ENCODE peak calls at places on chromosomes 11 and 22, in ten cellular contexts. I is spleen, W is suprapubic skin, V is BE2C, G is right lobe of liver, F is uterus, Y is H9, H is colonic mucosa, P is DND-41, N is neural progenitor cell. O is an unnamed sample.
A peak's percentile ranks its signal among the peaks of the same experiment; 100 is the strongest.

GRCh38 chr11:117084992-117085391 is 13.2 kb downstream of the SIK3 start:
- DNase-seq in I (no peak), W (no peak), V (no peak), G (no peak), F (no peak), Y (no peak), H (no peak), P (no peak), N (no peak), O (no peak)

GRCh38 chr11:110134120-110134519 is 40.9 kb downstream of the ZC3H12C start:
- DNase-seq in I (no peak), W (no peak), V (peak; percentile 38), G (no peak), F (no peak), Y (no peak), H (no peak), P (no peak), N (peak; percentile 85), O (no peak)

GRCh38 chr22:30575011-30575671 is 676 bp upstream of the GAL3ST1 start:
- DNase-seq in I (no peak), W (no peak), V (peak; percentile 75), G (no peak), F (peak; percentile 62), Y (peak; percentile 53), H (peak; percentile 27), P (no peak), N (peak; percentile 31), O (no peak)

GRCh38 chr11:73001615-73002014 is 140.5 kb downstream of the FCHSD2 start:
- DNase-seq in I (no peak), W (no peak), V (no peak), G (no peak), F (no peak), Y (no peak), H (no peak), P (no peak), N (no peak), O (no peak)

GRCh38 chr11:74208507-74208906 is 37.4 kb downstream of the PPME1 start:
- DNase-seq in I (no peak), W (no peak), V (no peak), G (no peak), F (no peak), Y (no peak), H (no peak), P (no peak), N (no peak), O (no peak)

GRCh38 chr11:117523680-117524079 is 196.0 kb downstream of the CEP164 start:
- DNase-seq in I (no peak), W (no peak), V (no peak), G (no peak), F (no peak), Y (no peak), H (no peak), P (no peak), N (no peak), O (no peak)

GRCh38 chr11:86124251-86125233 is 55.7 kb upstream of the PICALM start:
- DNase-seq in I (no peak), W (no peak), V (no peak), G (no peak), F (no peak), Y (no peak), H (no peak), P (no peak), N (no peak), O (no peak)

GRCh38 chr11:57941875-57942274 is 81.8 kb upstream of the OR9Q1 start:
- DNase-seq in I (no peak), W (no peak), V (no peak), G (no peak), F (no peak), Y (no peak), H (no peak), P (no peak), N (no peak), O (no peak)

GRCh38 chr11:73988227-73988626 is 5.6 kb upstream of the UCP2 start:
- DNase-seq in I (peak; percentile 20), W (no peak), V (no peak), G (peak; percentile 2), F (no peak), Y (no peak), H (no peak), P (no peak), N (no peak), O (no peak)

GRCh38 chr22:50306753-50307749 is at the start of gene PLXNB2:
- DNase-seq in I (no peak), W (no peak), V (peak; percentile 80), G (peak; percentile 85), F (peak; percentile 84), Y (peak; percentile 65), H (peak; percentile 83), P (peak; percentile 31), N (peak; percentile 93), O (no peak)

GRCh38 chr22:42905217-42905616 is 48.1 kb upstream of the ARFGAP3 start:
- DNase-seq in I (no peak), W (no peak), V (no peak), G (peak; percentile 73), F (no peak), Y (no peak), H (no peak), P (no peak), N (no peak), O (no peak)

GRCh38 chr22:19622061-19622441 is 92.3 kb upstream of the SEPTIN5 start:
- DNase-seq in I (peak; percentile 84), W (no peak), V (no peak), G (no peak), F (no peak), Y (no peak), H (no peak), P (no peak), N (no peak), O (no peak)

GRCh38 chr11:27864046-27865025 is 164.1 kb upstream of the BDNF start:
- DNase-seq in I (no peak), W (no peak), V (no peak), G (no peak), F (no peak), Y (no peak), H (peak; percentile 62), P (no peak), N (peak; percentile 61), O (no peak)

GRCh38 chr11:58222730-58223129 is 6.0 kb downstream of the OR10Q1 start:
- DNase-seq in I (no peak), W (no peak), V (no peak), G (no peak), F (no peak), Y (no peak), H (no peak), P (no peak), N (no peak), O (no peak)

GRCh38 chr11:67665537-67666302 is 8.7 kb downstream of the ALDH3B2 start:
- DNase-seq in I (no peak), W (no peak), V (no peak), G (peak; percentile 59), F (no peak), Y (no peak), H (peak; percentile 56), P (peak; percentile 3), N (no peak), O (peak; percentile 56)
- TF ChIP-seq CTCF in I (no peak), W (no peak), V (peak; percentile 23), G (peak; percentile 16), F (no peak), Y (no peak), H (peak; percentile 31), P (peak; percentile 26), N (peak; percentile 29), O (peak; percentile 26)

GRCh38 chr11:69844396-69844795 is 25.2 kb upstream of the FGF3 start:
- DNase-seq in I (no peak), W (no peak), V (no peak), G (no peak), F (no peak), Y (no peak), H (no peak), P (no peak), N (no peak), O (no peak)
- H3K27me3 ChIP-seq in I (no peaks in the 10 kb centered on the region), W (peaks cover 27% of the 10 kb centered on the region), V (no peaks in the 10 kb centered on the region), G (no peaks in the 10 kb centered on the region), F (no peaks in the 10 kb centered on the region), Y (no peaks in the 10 kb centered on the region), H (no peaks in the 10 kb centered on the region), P (peaks cover 4% of the 10 kb centered on the region), N (no peaks in the 10 kb centered on the region), O (no peaks in the 10 kb centered on the region)

GRCh38 chr11:124277207-124277606 is 21.0 kb downstream of the OR8G5 start:
- DNase-seq in I (peak; percentile 41), W (no peak), V (no peak), G (no peak), F (no peak), Y (peak; percentile 32), H (no peak), P (no peak), N (no peak), O (no peak)

GRCh38 chr11:124274000-124274399 is 17.8 kb downstream of the OR8G5 start:
- DNase-seq in I (no peak), W (no peak), V (no peak), G (no peak), F (no peak), Y (no peak), H (no peak), P (no peak), N (no peak), O (no peak)

GRCh38 chr11:124278261-124278660 is 22.1 kb downstream of the OR8G5 start:
- DNase-seq in I (no peak), W (no peak), V (no peak), G (no peak), F (no peak), Y (no peak), H (no peak), P (no peak), N (no peak), O (no peak)

GRCh38 chr11:124276081-124276480 is 19.9 kb downstream of the OR8G5 start:
- DNase-seq in I (no peak), W (no peak), V (no peak), G (no peak), F (no peak), Y (no peak), H (no peak), P (no peak), N (no peak), O (no peak)

DNA sequence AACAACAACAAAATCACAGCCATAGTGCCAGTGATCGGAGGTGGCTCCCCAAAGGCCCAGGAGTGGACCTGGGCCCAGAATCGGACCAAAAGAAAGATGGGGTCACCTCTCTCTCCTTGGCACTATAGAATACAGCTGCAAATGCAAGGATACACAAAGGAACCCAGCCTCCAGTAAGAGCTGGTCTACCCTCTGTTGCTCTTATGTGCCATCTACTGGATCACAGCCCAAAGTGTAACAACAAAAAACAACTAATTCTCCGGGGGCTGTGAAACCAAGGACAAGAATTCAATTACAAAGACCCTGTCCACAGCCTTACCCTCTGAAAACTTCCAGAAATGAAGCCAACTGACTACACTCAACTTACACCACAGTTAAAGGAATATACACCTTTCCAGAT is 21.6 kb downstream of the OR8G5 start:
- DNase-seq in I (no peak), W (no peak), V (no peak), G (no peak), F (no peak), Y (peak; percentile 35), H (no peak), P (no peak), N (peak; percentile 54), O (no peak)
- H3K4me1 ChIP-seq in I (no peaks in the 10 kb centered on the region), W (no peaks in the 10 kb centered on the region), V (no peaks in the 10 kb centered on the region), G (no peaks in the 10 kb centered on the region), F (no peaks in the 10 kb centered on the region), Y (peaks cover 3% of the 10 kb centered on the region), H (no peaks in the 10 kb centered on the region), P (no peaks in the 10 kb centered on the region), N (no peaks in the 10 kb centered on the region), O (no peaks in the 10 kb centered on the region)

DNA sequence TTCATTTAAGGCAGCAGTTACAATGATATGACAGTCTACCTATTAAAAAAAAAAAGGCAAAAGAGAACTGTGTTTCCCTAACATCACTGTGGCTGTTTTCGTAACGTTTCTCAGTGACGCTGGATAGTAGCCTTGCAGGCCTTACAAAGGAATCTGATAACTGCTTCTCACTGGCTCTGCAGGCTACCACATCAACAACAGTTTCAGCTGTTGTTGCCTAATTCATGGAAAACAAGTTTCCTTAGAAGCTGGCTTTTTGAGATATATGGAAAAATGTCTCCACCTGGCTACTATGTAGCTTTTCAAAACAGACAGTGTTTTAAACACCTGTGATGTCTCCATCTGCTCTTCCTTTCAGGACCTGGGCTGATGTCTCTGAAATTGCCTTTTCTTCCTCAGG is 3.8 kb downstream of the OR51V1 start:
- DNase-seq in I (no peak), W (no peak), V (no peak), G (no peak), F (no peak), Y (no peak), H (no peak), P (no peak), N (no peak), O (no peak)
- TF ChIP-seq CTCF in I (no peak), W (no peak), V (no peak), G (no peak), F (no peak), Y (no peak), H (no peak), P (no peak), N (no peak), O (no peak)

O was measured in RWPE2.